ENCODE peak calls at places on chromosomes 12 and 14, in five cellular contexts. A, J, V, L and N are unnamed samples.

GRCh38 chr12:88733003-88733402 is 152.7 kb upstream of the KITLG start:
- DNase-seq in J (no peak), L (no peak), A (no peak), V (no peak), N (no peak)

GRCh38 chr12:130818381-130819247 is 20.4 kb downstream of the STX2 start:
- DNase-seq in L (peak), V (no peak), A (peak), J (no peak), N (no peak)

GRCh38 chr12:31922341-31923062 is 36.7 kb upstream of the RESF1 start:
- DNase-seq in J (no peak), A (no peak), V (no peak), L (peak), N (no peak)

GRCh38 chr12:42725839-42726238 is 136.3 kb upstream of the PRICKLE1 start:
- DNase-seq in V (peak), J (no peak), A (no peak), L (peak), N (no peak)

GRCh38 chr14:33218030-33218429 is 279.4 kb downstream of the NPAS3 start:
- DNase-seq in L (no peak), V (no peak), J (no peak), A (no peak), N (no peak)

GRCh38 chr12:3317481-3317815 is 173.6 kb upstream of the PRMT8 start:
- DNase-seq in V (no peak), L (no peak), J (no peak), A (no peak), N (no peak)

GRCh38 chr14:93951798-93952540 is 24.4 kb downstream of the ASB2 start:
- DNase-seq in L (peak), A (no peak), J (no peak), V (no peak), N (no peak)

GRCh38 chr12:80937391-80938238 is at the start of gene LIN7A:
- DNase-seq in A (peak), V (no peak), L (peak), J (no peak), N (no peak)

GRCh38 chr14:69711065-69711464 is 55.9 kb upstream of the SRSF5 start:
- DNase-seq in L (no peak), V (no peak), A (no peak), J (no peak), N (no peak)

GRCh38 chr12:73935817-73936216 is 601.8 kb upstream of the ATXN7L3B start:
- DNase-seq in L (no peak), J (no peak), A (no peak), V (no peak), N (no peak)

GRCh38 chr14:91058017-91058675 is 2.3 kb downstream of the RPS6KA5 start:
- DNase-seq in L (peak), J (no peak), V (no peak), A (no peak), N (no peak)

GRCh38 chr12:66055837-66056319 is 74.7 kb downstream of the LLPH start:
- DNase-seq in J (no peak), A (no peak), V (no peak), L (no peak), N (no peak)

GRCh38 chr12:53569174-53569557 is 57.0 kb downstream of the ATF7 start:
- DNase-seq in J (no peak), V (no peak), L (peak), A (no peak), N (no peak)

GRCh38 chr12:55642275-55643068 is 5.8 kb downstream of the OR10P1 start:
- DNase-seq in J (no peak), A (peak), V (no peak), L (no peak), N (no peak)

GRCh38 chr12:38782393-38782792 is 123.0 kb downstream of the CPNE8 start:
- DNase-seq in V (no peak), J (no peak), A (no peak), L (no peak), N (no peak)

GRCh38 chr12:46269429-46270241 is 792 bp upstream of the SLC38A1 start:
- DNase-seq in J (no peak), V (no peak), L (peak), A (peak), N (no peak)

GRCh38 chr14:68574906-68575305 is 218.0 kb downstream of the ZFP36L1 start:
- DNase-seq in V (no peak), L (peak), A (no peak), J (no peak), N (no peak)

GRCh38 chr12:108633534-108634224 is at the start of gene SELPLG:
- DNase-seq in J (peak), V (no peak), A (peak), L (no peak), N (no peak)